ENCODE peak calls at places on chromosomes 16 and 17, in four cellular contexts. E is A549, P is fibroblast of pulmonary artery, G is prostate gland. Q is an unnamed sample.

GRCh38 chr17:43406676-43407645 is 8.2 kb downstream of the ARL4D start:
- DNase-seq in E (peak; percentile 72), P (peak; percentile 73), G (no peak), Q (peak; percentile 62)

GRCh38 chr17:40283662-40284061 is 4.0 kb upstream of the CDC6 start:
- DNase-seq in E (peak; percentile 46), P (peak; percentile 64), G (no peak), Q (peak; percentile 90)

GRCh38 chr16:58022601-58023371 is 2.8 kb upstream of the MMP15 start:
- DNase-seq in E (no peak), P (peak; percentile 68), G (peak; percentile 84), Q (peak; percentile 67)

GRCh38 chr17:75679706-75680201 is 12.6 kb downstream of the SAP30BP start:
- DNase-seq in E (peak; percentile 89), P (peak; percentile 51), G (peak; percentile 89), Q (peak; percentile 67)

GRCh38 chr16:14418795-14419225 is 211.2 kb downstream of the PARN start:
- DNase-seq in E (no peak), P (peak; percentile 11), G (peak; percentile 71), Q (no peak)

GRCh38 chr16:51508813-51509212 is 357.7 kb upstream of the SALL1 start:
- DNase-seq in E (no peak), P (peak; percentile 71), G (no peak), Q (peak; percentile 49)

GRCh38 chr16:9316615-9317014 is 225.2 kb downstream of the HAPSTR1 start:
- DNase-seq in E (no peak), P (no peak), G (no peak), Q (no peak)

GRCh38 chr16:4176794-4177438 is 60.7 kb upstream of the ADCY9 start:
- DNase-seq in E (peak; percentile 63), P (peak; percentile 38), G (no peak), Q (peak; percentile 58)

GRCh38 chr17:27153005-27153404 is 140.9 kb upstream of the WSB1 start:
- DNase-seq in E (no peak), P (peak; percentile 42), G (no peak), Q (no peak)

GRCh38 chr17:68596411-68596945 is 4.7 kb downstream of the FAM20A start:
- DNase-seq in E (no peak), P (no peak), G (no peak), Q (no peak)

GRCh38 chr17:40015005-40015997 is at the start of gene CSF3:
- DNase-seq in E (no peak), P (peak; percentile 78), G (no peak), Q (no peak)

GRCh38 chr16:19384656-19385055 is 33.0 kb upstream of the TMC5 start:
- DNase-seq in E (peak; percentile 37), P (no peak), G (peak; percentile 65), Q (no peak)

GRCh38 chr17:12365805-12366204 is 299.9 kb upstream of the MYOCD start:
- DNase-seq in E (peak; percentile 47), P (no peak), G (no peak), Q (no peak)

GRCh38 chr17:38361700-38362465 is 10.2 kb downstream of the SOCS7 start:
- DNase-seq in E (no peak), P (no peak), G (no peak), Q (peak; percentile 42)

GRCh38 chr17:31830971-31831755 is 27.9 kb downstream of the COPRS start:
- DNase-seq in E (no peak), P (no peak), G (no peak), Q (peak; percentile 54)

GRCh38 chr17:74870512-74870911 is 2.3 kb downstream of the FDXR start:
- DNase-seq in E (no peak), P (peak; percentile 83), G (no peak), Q (peak; percentile 72)

GRCh38 chr16:19104591-19104990 is 9.2 kb upstream of the ITPRIPL2 start:
- DNase-seq in E (no peak), P (no peak), G (no peak), Q (no peak)

GRCh38 chr17:27454089-27454488 is 2.2 kb upstream of the KSR1 start:
- DNase-seq in E (no peak), P (no peak), G (no peak), Q (no peak)

GRCh38 chr17:7716299-7716886 is 1.2 kb upstream of the DNAH2 start:
- DNase-seq in E (no peak), P (no peak), G (no peak), Q (no peak)

GRCh38 chr17:78168906-78169793 is 769 bp downstream of the SYNGR2 start:
- DNase-seq in E (peak; percentile 80), P (peak; percentile 25), G (peak; percentile 82), Q (no peak)

GRCh38 chr16:67326472-67327309 is at the start of the genes KCTD19 and LRRC36:
- DNase-seq in E (peak; percentile 80), P (no peak), G (peak; percentile 35), Q (peak; percentile 33)
- TF ChIP-seq CTCF in E (peak; percentile 62), P (peak; percentile 36), G (peak; percentile 52), Q (peak; percentile 60)

DNA sequence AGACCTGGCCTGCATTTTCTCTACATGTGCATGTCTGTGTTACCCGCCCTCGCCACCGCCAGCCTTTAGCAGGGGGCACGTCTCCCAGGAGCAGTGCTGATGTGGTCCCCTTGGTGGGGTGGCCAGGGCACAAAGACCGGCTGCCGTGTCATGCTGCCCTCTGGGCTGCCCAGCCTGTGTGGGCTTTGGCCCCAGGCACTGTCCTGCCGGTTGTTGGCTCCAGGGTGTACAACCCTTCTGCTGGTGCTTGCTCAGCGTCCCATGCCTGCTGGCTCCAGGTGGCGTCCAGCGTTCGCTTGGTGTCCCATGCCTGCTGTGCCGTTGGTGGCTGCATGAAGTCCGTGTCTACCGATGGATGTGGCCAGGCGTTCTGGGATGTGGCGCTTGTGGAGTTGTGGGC is 4.1 kb downstream of the BAIAP2 start:
- DNase-seq in E (no peak), P (no peak), G (no peak), Q (no peak)
- H3K4me3 ChIP-seq in E (no peak overlapping the region), P (no peak overlapping the region), G (no peak overlapping the region), Q (no peak overlapping the region)

GRCh38 chr17:45977976-45978626 is 20.9 kb upstream of the STH start:
- DNase-seq in E (no peak), P (no peak), G (no peak), Q (no peak)
- TF ChIP-seq CTCF in E (no peak), P (no peak), G (no peak), Q (no peak)

DNA sequence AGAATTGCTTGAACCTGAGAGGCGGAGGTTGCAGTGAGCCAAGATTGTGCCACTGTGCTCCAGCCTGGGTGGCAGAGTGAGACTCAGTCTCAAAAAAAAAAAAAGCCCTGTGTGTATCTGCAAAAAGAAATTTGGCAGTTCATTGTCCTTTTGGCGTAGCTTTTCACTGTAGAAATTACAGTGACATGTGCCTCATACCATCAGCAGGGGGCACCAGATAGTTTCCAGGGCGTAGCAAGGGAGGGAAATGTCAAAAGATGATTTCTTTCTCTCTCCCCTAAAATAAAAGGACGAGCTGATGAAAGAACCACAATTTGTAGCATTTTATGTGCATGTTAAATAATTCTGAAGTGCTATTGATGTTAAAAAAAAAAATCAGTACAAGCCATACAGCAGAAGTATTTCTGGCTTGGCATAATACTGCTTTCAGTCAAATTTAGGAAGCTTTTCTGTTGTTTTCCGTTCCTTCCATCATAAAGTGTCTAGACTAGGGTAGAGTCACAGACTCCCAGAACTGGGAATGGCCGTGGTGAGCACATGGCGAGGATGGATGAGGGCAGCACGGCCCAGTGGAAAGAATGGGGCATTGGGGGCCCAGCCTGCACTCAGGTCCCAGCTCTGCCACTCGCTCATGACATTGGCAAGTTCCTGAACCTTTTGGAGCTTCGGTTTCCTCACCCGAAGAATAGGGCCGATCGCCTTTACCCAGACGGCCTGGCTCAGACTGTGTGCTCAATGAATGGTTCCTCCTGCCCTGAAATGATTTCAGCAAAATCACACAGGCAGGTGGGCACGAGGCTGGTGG is 59.8 kb upstream of the RPH3AL start:
- DNase-seq in E (peak; percentile 70), P (peak; percentile 75), G (peak; percentile 37), Q (peak; percentile 77)
- H3K4me3 ChIP-seq in E (no peak overlapping the region), P (no peak overlapping the region), G (no peak overlapping the region), Q (no peak overlapping the region)

GRCh38 chr16:66979011-66979717 is 9.2 kb upstream of the CES4A start:
- DNase-seq in E (no peak), P (peak; percentile 22), G (no peak), Q (peak; percentile 26)
- TF ChIP-seq CTCF in E (no peak), P (no peak), G (no peak), Q (no peak)

GRCh38 chr17:45341389-45342158 is 24.8 kb upstream of the MAP3K14 start:
- DNase-seq in E (peak; percentile 94), P (peak; percentile 91), G (no peak), Q (peak; percentile 93)
- H3K4me3 ChIP-seq in E (peak overlapping the region; percentile 37), P (peak overlapping the region; percentile 17), G (no peak overlapping the region), Q (peak overlapping the region; percentile 6)